ENCODE peak calls at places on chromosome 2, in nine cellular contexts. S, L, E, T, Q, N, Z, M and O are unnamed samples.

GRCh38 chr2:127106998-127107621 is at the start of gene BIN1:
- DNase-seq in S (peak; percentile 80), L (peak; percentile 89), E (peak; percentile 93), T (peak; percentile 92), Q (peak; percentile 90), N (peak; percentile 67), Z (peak; percentile 86), M (peak; percentile 82), O (no peak)

GRCh38 chr2:130796280-130796679 is 40.4 kb upstream of the ARHGEF4 start:
- DNase-seq in S (no peak), L (no peak), E (no peak), T (no peak), Q (no peak), N (no peak), Z (no peak), M (no peak), O (no peak)

GRCh38 chr2:54176577-54176976 is 61.2 kb downstream of the ACYP2 start:
- DNase-seq in S (no peak), L (no peak), E (no peak), T (no peak), Q (peak; percentile 59), N (peak; percentile 53), Z (no peak), M (peak; percentile 46), O (no peak)

GRCh38 chr2:146544701-146545100 is 1300.1 kb upstream of the ACVR2A start:
- DNase-seq in S (no peak), L (no peak), E (no peak), T (no peak), Q (no peak), N (no peak), Z (no peak), M (peak; percentile 42), O (no peak)

GRCh38 chr2:39684495-39684894 is 18.8 kb downstream of the TMEM178A start:
- DNase-seq in S (no peak), L (no peak), E (no peak), T (no peak), Q (no peak), N (no peak), Z (no peak), M (no peak), O (no peak)

GRCh38 chr2:15656090-15656489 is 64.4 kb downstream of the DDX1 start:
- DNase-seq in S (no peak), L (no peak), E (no peak), T (no peak), Q (no peak), N (no peak), Z (no peak), M (no peak), O (no peak)

GRCh38 chr2:43039376-43040080 is 186.9 kb downstream of the ZFP36L2 start:
- DNase-seq in S (no peak), L (no peak), E (no peak), T (no peak), Q (no peak), N (no peak), Z (no peak), M (no peak), O (no peak)

GRCh38 chr2:2645162-2645855 is 314.2 kb upstream of the MYT1L start:
- DNase-seq in S (no peak), L (no peak), E (no peak), T (no peak), Q (no peak), N (no peak), Z (no peak), M (no peak), O (no peak)

GRCh38 chr2:240347949-240348500 is 87.4 kb upstream of the GPC1 start:
- DNase-seq in S (no peak), L (no peak), E (no peak), T (no peak), Q (no peak), N (no peak), Z (no peak), M (no peak), O (no peak)

GRCh38 chr2:118177318-118177717 is 89.0 kb downstream of the INSIG2 start:
- DNase-seq in S (no peak), L (no peak), E (no peak), T (peak; percentile 87), Q (no peak), N (no peak), Z (no peak), M (no peak), O (no peak)

GRCh38 chr2:100929142-100929541 is 72.9 kb upstream of the RPL31 start:
- DNase-seq in S (no peak), L (no peak), E (no peak), T (no peak), Q (peak; percentile 47), N (no peak), Z (no peak), M (no peak), O (no peak)

GRCh38 chr2:239265681-239266435 is 135.0 kb downstream of the HDAC4 start:
- DNase-seq in S (peak; percentile 69), L (peak; percentile 22), E (no peak), T (no peak), Q (peak; percentile 42), N (no peak), Z (no peak), M (no peak), O (no peak)

GRCh38 chr2:200423552-200423951 is 86.3 kb downstream of the KCTD18 start:
- DNase-seq in S (no peak), L (no peak), E (no peak), T (no peak), Q (no peak), N (no peak), Z (no peak), M (no peak), O (no peak)

GRCh38 chr2:78304678-78305077 is 720.8 kb upstream of the REG3G start:
- DNase-seq in S (no peak), L (no peak), E (no peak), T (no peak), Q (no peak), N (no peak), Z (no peak), M (no peak), O (no peak)

GRCh38 chr2:228417966-228418365 is 236.5 kb upstream of the SPHKAP start:
- DNase-seq in S (no peak), L (no peak), E (no peak), T (no peak), Q (no peak), N (no peak), Z (no peak), M (no peak), O (no peak)

GRCh38 chr2:58140508-58141072 is 94.0 kb downstream of the VRK2 start:
- DNase-seq in S (no peak), L (no peak), E (no peak), T (no peak), Q (no peak), N (no peak), Z (no peak), M (peak; percentile 81), O (no peak)

GRCh38 chr2:218223046-218223445 is 6.1 kb downstream of the ARPC2 start:
- DNase-seq in S (no peak), L (no peak), E (no peak), T (no peak), Q (no peak), N (no peak), Z (no peak), M (peak; percentile 24), O (no peak)
- TF ChIP-seq POLR2A in S (no peak), L (no peak), E (no peak), T (no peak), Q (no peak), N (no peak), Z (no peak), M (peak; percentile 49), O (no peak)

DNA sequence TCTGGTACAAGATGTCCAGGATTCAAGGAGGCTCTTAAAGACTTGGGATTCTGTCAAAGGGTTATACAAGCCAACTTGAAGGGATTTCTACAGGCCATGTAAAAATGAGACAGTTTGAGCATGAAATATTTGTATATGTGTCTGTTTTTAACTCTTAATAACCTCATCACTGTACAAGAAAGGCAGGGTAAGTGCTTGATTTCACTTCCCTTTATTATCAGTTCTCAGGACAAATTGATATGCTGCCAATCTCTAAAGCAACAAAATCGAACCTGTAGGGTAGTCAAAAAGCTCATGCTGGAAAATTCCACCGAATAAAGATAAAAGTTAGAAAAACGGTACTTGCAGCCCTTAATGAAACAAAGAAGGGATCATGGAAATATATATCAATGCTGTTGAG is 14.1 kb downstream of the COPS8 start:
- DNase-seq in S (no peak), L (no peak), E (no peak), T (no peak), Q (no peak), N (no peak), Z (no peak), M (no peak), O (no peak)
- H3K27ac ChIP-seq in S (no peak overlapping the region), L (no peak overlapping the region), E (no peak overlapping the region), T (no peak overlapping the region), Q (no peak overlapping the region), N (no peak overlapping the region), Z (no peak overlapping the region), M (no peak overlapping the region), O (no peak overlapping the region)

DNA sequence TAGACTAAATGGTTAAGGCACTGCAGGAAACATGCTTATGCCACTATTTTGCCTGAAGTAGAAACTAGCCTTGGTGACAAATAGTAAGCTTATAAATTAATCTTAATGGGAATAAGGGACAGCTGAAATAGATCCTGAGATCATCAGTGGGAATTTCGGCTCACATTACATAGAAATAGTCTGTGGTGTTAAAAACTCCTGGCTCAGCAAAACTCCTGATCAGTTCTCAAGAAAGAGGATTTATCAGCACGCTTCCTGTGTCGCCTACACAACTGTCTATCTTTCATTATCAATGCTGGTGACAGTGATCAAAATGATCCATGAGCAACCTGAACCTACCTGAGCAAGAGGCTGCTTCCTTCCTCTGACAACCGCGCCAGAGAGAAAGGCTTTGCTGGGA is 17.0 kb upstream of the DNER start:
- DNase-seq in S (no peak), L (no peak), E (no peak), T (no peak), Q (no peak), N (no peak), Z (no peak), M (no peak), O (no peak)
- TF ChIP-seq POLR2A in S (no peak), L (no peak), E (no peak), T (no peak), Q (no peak), N (no peak), Z (no peak), M (no peak), O (no peak)

GRCh38 chr2:41993086-41993812 is 54.6 kb upstream of the PKDCC start:
- DNase-seq in S (no peak), L (no peak), E (no peak), T (no peak), Q (no peak), N (no peak), Z (no peak), M (no peak), O (no peak)

GRCh38 chr2:41992700-41993070 is 55.1 kb upstream of the PKDCC start:
- DNase-seq in S (no peak), L (no peak), E (no peak), T (no peak), Q (no peak), N (no peak), Z (no peak), M (no peak), O (no peak)

GRCh38 chr2:41994177-41994576 is 53.6 kb upstream of the PKDCC start:
- DNase-seq in S (no peak), L (no peak), E (no peak), T (no peak), Q (no peak), N (peak; percentile 19), Z (no peak), M (peak; percentile 10), O (no peak)

GRCh38 chr2:41992056-41992699 is 55.6 kb upstream of the PKDCC start:
- DNase-seq in S (no peak), L (no peak), E (no peak), T (no peak), Q (no peak), N (no peak), Z (no peak), M (no peak), O (no peak)

GRCh38 chr2:41994661-41995060 is 53.2 kb upstream of the PKDCC start:
- DNase-seq in S (no peak), L (no peak), E (no peak), T (no peak), Q (no peak), N (no peak), Z (no peak), M (no peak), O (no peak)
- H3K27ac ChIP-seq in S (no peak overlapping the region), L (no peak overlapping the region), E (no peak overlapping the region), T (no peak overlapping the region), Q (no peak overlapping the region), N (no peak overlapping the region), Z (no peak overlapping the region), M (no peak overlapping the region), O (no peak overlapping the region)